ENCODE peak calls at places on chromosomes 6 and 20, in ten cellular contexts. P, H, D, X, W, N, R, B, Z and G are unnamed samples.

GRCh38 chr20:43942661-43943285 is 28.1 kb downstream of the TOX2 start:
- DNase-seq in P (no peak), H (peak), D (no peak), X (no peak), W (no peak), N (no peak), R (no peak), B (peak), Z (no peak), G (no peak)

GRCh38 chr20:37615507-37616425 is 78.1 kb upstream of the CTNNBL1 start:
- DNase-seq in P (no peak), H (peak), D (peak), X (no peak), W (peak), N (no peak), R (no peak), B (peak), Z (peak), G (peak)

GRCh38 chr6:170099387-170099786 is 191.5 kb downstream of the DLL1 start:
- DNase-seq in P (no peak), H (no peak), D (no peak), X (no peak), W (no peak), N (no peak), R (no peak), B (no peak), Z (no peak), G (no peak)

GRCh38 chr20:46132705-46133120 is 14.6 kb downstream of the CD40 start:
- DNase-seq in P (peak), H (peak), D (peak), X (peak), W (peak), N (no peak), R (peak), B (peak), Z (peak), G (peak)

GRCh38 chr6:26270121-26270861 is 94.7 kb upstream of the BTN3A2 start:
- DNase-seq in P (no peak), H (no peak), D (no peak), X (no peak), W (no peak), N (no peak), R (no peak), B (no peak), Z (no peak), G (no peak)

GRCh38 chr20:35776513-35777101 is 4.8 kb downstream of the PHF20 start:
- DNase-seq in P (no peak), H (peak), D (peak), X (no peak), W (peak), N (no peak), R (peak), B (no peak), Z (no peak), G (no peak)

GRCh38 chr6:164424489-164424888 is 884.9 kb downstream of the C6orf118 start:
- DNase-seq in P (no peak), H (no peak), D (no peak), X (no peak), W (no peak), N (no peak), R (no peak), B (no peak), Z (no peak), G (no peak)

GRCh38 chr6:711925-712324 is 19.0 kb upstream of the EXOC2 start:
- DNase-seq in P (no peak), H (peak), D (no peak), X (no peak), W (no peak), N (no peak), R (no peak), B (no peak), Z (no peak), G (no peak)

GRCh38 chr20:52832151-52832550 is 140.0 kb upstream of the TSHZ2 start:
- DNase-seq in P (no peak), H (no peak), D (no peak), X (no peak), W (no peak), N (no peak), R (no peak), B (no peak), Z (no peak), G (no peak)

GRCh38 chr6:84707161-84707560 is 57.2 kb downstream of the TBX18 start:
- DNase-seq in P (no peak), H (no peak), D (no peak), X (no peak), W (peak), N (no peak), R (no peak), B (no peak), Z (no peak), G (no peak)

GRCh38 chr6:1239805-1240204 is 72.1 kb upstream of the FOXQ1 start:
- DNase-seq in P (no peak), H (no peak), D (no peak), X (no peak), W (no peak), N (no peak), R (no peak), B (no peak), Z (no peak), G (no peak)

GRCh38 chr6:22954749-22955385 is 385.5 kb downstream of the HDGFL1 start:
- DNase-seq in P (no peak), H (peak), D (peak), X (no peak), W (no peak), N (no peak), R (no peak), B (no peak), Z (no peak), G (no peak)

GRCh38 chr6:28673800-28674671 is 148.4 kb downstream of the GPX5 start:
- DNase-seq in P (no peak), H (peak), D (peak), X (peak), W (peak), N (no peak), R (no peak), B (no peak), Z (no peak), G (peak)

GRCh38 chr6:116010400-116011095 is 50.1 kb downstream of the FRK start:
- DNase-seq in P (peak), H (peak), D (peak), X (peak), W (peak), N (no peak), R (peak), B (peak), Z (peak), G (peak)

GRCh38 chr20:16212790-16213189 is 360.5 kb downstream of the KIF16B start:
- DNase-seq in P (no peak), H (no peak), D (no peak), X (no peak), W (no peak), N (no peak), R (no peak), B (no peak), Z (no peak), G (no peak)

GRCh38 chr20:49882171-49882970 is 33.0 kb downstream of the SPATA2 start:
- DNase-seq in P (no peak), H (no peak), D (no peak), X (no peak), W (no peak), N (no peak), R (no peak), B (no peak), Z (no peak), G (no peak)

GRCh38 chr6:115969207-115969929 is 91.3 kb downstream of the FRK start:
- DNase-seq in P (no peak), H (no peak), D (no peak), X (no peak), W (peak), N (no peak), R (no peak), B (no peak), Z (no peak), G (no peak)

GRCh38 chr6:17865798-17866725 is 121.4 kb downstream of the KIF13A start:
- DNase-seq in P (no peak), H (peak), D (no peak), X (peak), W (peak), N (no peak), R (peak), B (no peak), Z (no peak), G (no peak)

GRCh38 chr6:24799541-24799915 is 811 bp upstream of the ARMH2 start:
- DNase-seq in P (no peak), H (no peak), D (no peak), X (no peak), W (no peak), N (no peak), R (no peak), B (no peak), Z (no peak), G (no peak)

GRCh38 chr6:132962936-132963579 is 148.7 kb downstream of the RPS12 start:
- DNase-seq in P (peak), H (peak), D (peak), X (no peak), W (peak), N (no peak), R (peak), B (peak), Z (peak), G (peak)

GRCh38 chr6:14922306-14922705 is 323.6 kb upstream of the JARID2 start:
- DNase-seq in P (no peak), H (no peak), D (no peak), X (no peak), W (no peak), N (no peak), R (no peak), B (no peak), Z (no peak), G (no peak)

GRCh38 chr6:137277971-137278602 is 58.9 kb upstream of the IFNGR1 start:
- DNase-seq in P (no peak), H (peak), D (peak), X (peak), W (no peak), N (no peak), R (no peak), B (no peak), Z (no peak), G (no peak)